ENCODE peak calls at places on chromosomes 3 and 15, in four cellular contexts. N, D, U and G are unnamed samples.

GRCh38 chr15:87844031-87844430 is 412.5 kb downstream of the NTRK3 start:
- DNase-seq in U (no peak), D (no peak), N (no peak), G (no peak)

GRCh38 chr15:74901612-74902063 is 5.0 kb downstream of the FAM219B start:
- DNase-seq in D (peak), N (peak), U (peak), G (peak)

GRCh38 chr3:34008191-34008590 is 209.8 kb downstream of the PDCD6IP start:
- DNase-seq in U (no peak), N (no peak), D (no peak), G (no peak)

GRCh38 chr3:195173696-195174095 is 97.3 kb downstream of the XXYLT1 start:
- DNase-seq in N (no peak), U (no peak), D (no peak), G (no peak)

GRCh38 chr15:80494311-80494710 is 90.1 kb downstream of the ARNT2 start:
- DNase-seq in U (no peak), D (peak), N (no peak), G (no peak)

GRCh38 chr3:194715022-194715800 is 29.5 kb downstream of the FAM43A start:
- DNase-seq in D (no peak), N (no peak), U (peak), G (no peak)

GRCh38 chr15:81337713-81338157 is 13.8 kb upstream of the STARD5 start:
- DNase-seq in D (no peak), N (no peak), U (no peak), G (no peak)

GRCh38 chr15:93035953-93036810 is 52.8 kb downstream of the RGMA start:
- DNase-seq in N (peak), D (peak), U (peak), G (peak)

GRCh38 chr3:169387751-169388696 is 275.5 kb downstream of the MECOM start:
- DNase-seq in N (peak), U (peak), D (peak), G (no peak)

GRCh38 chr3:59374812-59375211 is 325.0 kb upstream of the CFAP20DC start:
- DNase-seq in U (no peak), N (peak), D (no peak), G (peak)

GRCh38 chr3:155739154-155739553 is 5.7 kb downstream of the PLCH1 start:
- DNase-seq in U (no peak), N (no peak), D (peak), G (no peak)

GRCh38 chr15:34644061-34644460 is 60.6 kb upstream of the GOLGA8B start:
- DNase-seq in N (no peak), D (peak), U (no peak), G (no peak)

GRCh38 chr15:57503051-57503702 is 88.5 kb upstream of the MYZAP start:
- DNase-seq in N (no peak), D (peak), U (peak), G (no peak)

GRCh38 chr3:32176989-32177701 is 61.3 kb upstream of the CMTM8 start:
- DNase-seq in N (peak), U (peak), D (peak), G (peak)

GRCh38 chr3:12159227-12159601 is 502 bp upstream of the TIMP4 start:
- DNase-seq in U (no peak), N (no peak), D (no peak), G (no peak)

GRCh38 chr15:48796930-48797329 is 13.9 kb downstream of the CEP152 start:
- DNase-seq in N (no peak), U (no peak), D (peak), G (no peak)

GRCh38 chr3:108125550-108126071 is 34.8 kb upstream of the CD47 start:
- DNase-seq in N (peak), U (no peak), D (no peak), G (peak)

GRCh38 chr3:108125151-108125540 is 34.3 kb upstream of the CD47 start:
- DNase-seq in D (no peak), U (no peak), N (no peak), G (no peak)

GRCh38 chr3:108126348-108126747 is 35.5 kb upstream of the CD47 start:
- DNase-seq in D (no peak), U (no peak), N (no peak), G (no peak)

GRCh38 chr3:108123326-108123725 is 32.5 kb upstream of the CD47 start:
- DNase-seq in U (no peak), N (no peak), D (no peak), G (no peak)

DNA sequence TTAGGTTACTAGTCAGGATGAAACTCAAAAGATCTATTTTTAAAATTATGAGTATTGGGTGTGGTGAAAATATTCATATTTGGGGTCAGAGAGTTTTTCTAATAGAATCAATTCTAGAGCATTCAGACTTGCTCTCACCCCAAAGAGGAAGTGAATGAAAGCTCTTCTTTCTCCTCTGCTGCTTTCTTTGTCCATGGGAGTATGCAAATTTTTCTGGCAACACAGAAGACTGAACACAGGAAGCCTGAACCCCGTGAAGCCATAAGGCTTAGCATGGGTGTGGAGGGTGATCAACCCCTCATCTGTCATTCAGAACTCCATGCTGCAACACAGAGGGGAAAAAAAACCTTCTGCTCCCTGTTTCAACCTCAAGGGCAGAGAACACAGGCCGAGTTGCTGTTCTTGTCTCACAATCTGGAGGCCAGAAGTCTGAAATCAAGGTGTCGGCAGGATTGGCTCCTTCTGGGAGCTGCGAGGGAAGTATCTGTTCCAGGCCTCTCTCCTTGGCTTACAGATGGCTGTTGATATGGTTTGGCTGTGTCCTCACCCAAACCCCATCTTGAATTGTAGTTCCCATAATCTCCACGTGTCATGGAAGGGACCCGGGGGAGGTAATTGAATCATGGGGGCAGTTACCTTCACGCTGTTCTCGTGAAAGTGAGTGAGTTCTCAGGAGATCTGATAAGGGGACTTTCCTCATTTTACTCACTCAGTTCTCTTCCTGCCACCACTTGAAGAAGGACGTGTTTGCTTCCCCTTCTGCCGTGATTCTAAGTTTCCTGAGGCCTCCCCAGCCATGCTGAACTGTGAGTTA is 33.7 kb upstream of the CD47 start:
- DNase-seq in U (no peak), N (peak), D (no peak), G (no peak)
- TF ChIP-seq POLR2A in U (no peak), N (no peak), D (no peak), G (no peak)

GRCh38 chr15:85794598-85795319 is at the start of gene KLHL25:
- DNase-seq in U (peak), D (peak), N (peak), G (peak)
- TF ChIP-seq POLR2A in U (peak), D (peak), N (peak), G (peak)

DNA sequence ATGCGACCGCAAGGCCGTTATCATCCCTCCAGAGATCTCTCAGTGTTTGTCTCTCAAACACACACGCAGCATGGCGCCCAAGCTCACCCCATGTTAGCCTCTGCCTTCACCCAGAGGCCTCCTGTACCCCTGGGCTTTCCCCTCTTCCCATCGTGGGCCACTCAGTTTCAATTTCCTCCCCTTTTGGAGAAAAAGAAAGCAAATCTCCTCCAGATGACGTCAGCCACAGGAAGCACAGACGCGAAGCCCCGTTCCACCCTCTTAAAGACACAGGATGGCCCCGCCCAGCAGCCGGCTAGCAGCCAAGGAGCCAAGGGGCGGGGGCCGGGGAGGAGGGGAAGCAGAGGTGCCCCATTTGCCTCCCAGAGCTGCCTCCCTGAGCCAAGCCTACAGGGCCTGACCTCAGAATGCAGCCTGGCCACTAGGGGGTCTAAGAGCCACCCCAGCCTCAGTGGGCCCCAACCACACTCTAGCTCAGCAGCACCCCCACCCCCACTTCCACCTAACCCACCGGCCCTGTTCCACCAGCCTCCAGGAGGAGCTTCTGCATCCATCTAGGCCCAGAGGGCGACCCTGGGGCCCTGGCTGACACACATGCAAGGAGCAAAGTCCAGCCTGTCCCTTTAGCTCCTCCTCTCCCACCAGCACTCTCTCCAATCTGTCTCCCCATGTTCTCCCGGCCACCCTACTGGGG is 26.5 kb downstream of the ATRIP start:
- DNase-seq in D (peak), N (peak), U (peak), G (peak)
- TF ChIP-seq POLR2A in D (peak), N (peak), U (peak), G (peak)

DNA sequence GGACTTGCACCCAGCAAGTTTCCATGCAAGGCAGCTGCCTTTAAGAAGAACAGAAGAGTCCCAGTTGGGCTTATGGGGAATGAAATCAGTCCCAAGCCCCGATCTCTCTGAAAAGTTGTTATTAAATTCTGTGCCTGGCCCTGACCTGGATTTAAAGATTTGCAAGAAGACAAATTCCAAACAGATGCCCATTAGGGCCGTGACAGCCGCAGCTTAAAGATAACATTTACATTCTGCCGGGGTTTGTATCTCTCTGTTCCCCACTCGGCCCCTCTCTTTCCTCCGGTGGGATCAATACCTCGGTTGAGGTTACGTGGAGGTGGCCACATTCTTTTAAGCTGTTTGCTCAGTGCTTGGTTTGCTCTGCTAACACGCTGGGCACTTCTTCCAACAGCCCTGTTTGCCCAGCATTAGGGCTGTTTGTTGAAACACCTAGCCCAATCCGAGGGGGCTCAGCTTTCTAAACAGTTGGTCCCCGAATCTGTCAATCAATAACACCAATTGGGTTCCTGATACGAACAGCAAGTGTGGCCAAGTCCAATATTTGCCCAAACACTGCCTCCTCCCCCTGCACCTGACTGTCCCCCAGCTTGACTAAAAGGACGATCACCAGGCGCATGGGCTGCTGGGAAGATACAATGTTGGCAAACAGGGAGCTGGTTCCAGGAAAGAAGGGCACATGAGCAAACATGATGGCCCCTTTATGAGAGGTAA is 108.6 kb downstream of the RPLP1 start:
- DNase-seq in D (peak), U (peak), N (peak), G (no peak)
- TF ChIP-seq POLR2A in D (no peak), U (no peak), N (no peak), G (no peak)

GRCh38 chr3:139189943-139190342 is 145.3 kb upstream of the PRR23C start:
- DNase-seq in N (no peak), U (no peak), D (no peak), G (no peak)
- TF ChIP-seq POLR2A in N (no peak), U (no peak), D (no peak), G (no peak)

GRCh38 chr3:196611761-196612483 is 27.6 kb upstream of the NRROS start:
- DNase-seq in N (no peak), U (no peak), D (no peak), G (no peak)
- TF ChIP-seq POLR2A in N (no peak), U (no peak), D (no peak), G (no peak)

DNA sequence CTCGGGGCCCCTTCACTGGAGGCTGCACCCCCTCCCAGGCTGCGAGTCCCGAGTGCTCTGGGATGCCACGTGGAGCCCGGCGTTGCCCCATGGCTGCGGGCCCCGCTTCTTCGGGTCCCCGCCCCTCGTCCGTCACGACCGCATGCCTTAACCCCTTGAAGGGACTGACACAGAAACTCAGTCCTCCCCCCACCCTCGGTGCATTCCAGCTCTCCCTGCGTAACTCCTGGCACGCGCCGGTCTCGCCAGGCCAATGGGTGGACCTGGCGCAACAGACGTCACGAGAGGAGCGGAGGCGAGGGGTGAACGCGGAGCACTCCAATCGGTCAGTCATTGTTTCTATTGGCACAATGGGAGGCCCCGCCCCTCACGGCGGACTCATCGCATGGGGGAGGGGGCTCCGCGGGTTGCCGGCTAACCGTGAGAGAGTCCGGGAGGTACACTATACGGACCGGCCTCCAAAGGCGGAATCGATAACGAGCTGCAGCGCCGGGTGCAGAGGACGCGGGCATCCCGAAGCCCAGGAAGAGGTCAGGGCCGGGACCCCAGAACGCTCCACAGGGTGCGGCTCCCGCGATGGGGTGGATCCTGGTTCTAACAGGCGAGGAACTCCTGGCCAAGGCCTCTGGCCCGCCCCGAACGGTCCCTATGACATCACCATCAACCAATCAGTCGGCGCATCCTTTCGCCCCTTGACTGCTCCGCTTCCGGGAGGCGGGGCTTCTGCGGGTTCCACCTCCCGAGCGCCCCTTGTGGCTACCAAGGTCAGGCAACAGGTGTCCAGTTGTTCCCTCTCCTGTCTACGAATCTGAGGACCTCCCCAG is 1.0 kb upstream of the CELSR3 start:
- DNase-seq in D (peak), U (peak), N (peak), G (peak)
- TF ChIP-seq POLR2A in D (peak), U (peak), N (peak), G (peak)

GRCh38 chr3:192850501-192850981 is 67.1 kb downstream of the MB21D2 start:
- DNase-seq in D (peak), U (no peak), N (peak), G (no peak)

GRCh38 chr3:192848371-192849233 is 69.1 kb downstream of the MB21D2 start:
- DNase-seq in D (no peak), N (no peak), U (no peak), G (no peak)

GRCh38 chr3:192855434-192855833 is 62.2 kb downstream of the MB21D2 start:
- DNase-seq in U (no peak), N (no peak), D (no peak), G (no peak)

GRCh38 chr3:192847918-192848317 is 69.7 kb downstream of the MB21D2 start:
- DNase-seq in D (no peak), N (no peak), U (no peak), G (no peak)

DNA sequence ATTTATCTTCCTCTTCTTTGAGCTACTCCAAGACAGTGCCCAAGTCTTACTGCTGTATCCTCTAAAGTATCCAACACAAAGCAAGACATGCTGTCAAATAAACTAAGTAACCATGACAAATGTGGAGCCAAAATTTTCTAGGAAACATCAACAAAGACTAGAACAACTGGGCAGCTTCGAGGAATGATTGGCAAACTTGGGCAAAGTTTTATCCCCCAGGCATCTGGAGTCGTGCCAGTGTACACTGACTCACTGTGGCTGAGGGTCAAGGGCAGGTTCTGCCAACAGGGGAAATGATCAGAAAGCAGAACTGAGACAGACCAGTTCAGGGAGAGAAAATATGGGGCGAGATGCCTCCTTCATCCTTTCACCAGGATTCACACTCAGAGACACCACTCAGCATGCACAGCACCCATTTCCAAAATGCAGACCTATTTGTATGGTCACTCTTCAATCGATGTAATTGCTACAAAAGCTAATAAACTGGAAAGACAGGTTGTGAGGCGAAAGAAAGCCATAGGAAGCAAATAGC is 65.8 kb downstream of the MB21D2 start:
- DNase-seq in N (peak), U (peak), D (peak), G (peak)
- TF ChIP-seq POLR2A in N (no peak), U (no peak), D (no peak), G (no peak)